ENCODE peak calls at places on chromosomes 5 and 9, in eight cellular contexts. One of them, this sample, is unnamed. For H3K27me3, the result is how much of the 10 kb centered on the place peaks cover.

GRCh38 chr5:68683632-68684035 is 410.2 kb upstream of the SLC30A5 start:
- DNase-seq in AG04450: peak
- DNase-seq in suprapubic skin: no peak
- DNase-seq in pancreas: no peak
- DNase-seq in body of pancreas: peak
- DNase-seq in CD4-positive, alpha-beta T cell: no peak
- DNase-seq in lower lobe of right lung: no peak
- DNase-seq in colonic mucosa: no peak
- DNase-seq in this sample: no peak

GRCh38 chr5:61752588-61752987 is 420.5 kb downstream of the ZSWIM6 start:
- DNase-seq in AG04450: no peak
- DNase-seq in suprapubic skin: no peak
- DNase-seq in pancreas: no peak
- DNase-seq in body of pancreas: no peak
- DNase-seq in CD4-positive, alpha-beta T cell: no peak
- DNase-seq in lower lobe of right lung: no peak
- DNase-seq in colonic mucosa: no peak
- DNase-seq in this sample: no peak

GRCh38 chr5:65866837-65867508 is 59.4 kb upstream of the ERBIN start:
- DNase-seq in AG04450: no peak
- DNase-seq in suprapubic skin: no peak
- DNase-seq in pancreas: no peak
- DNase-seq in body of pancreas: no peak
- DNase-seq in CD4-positive, alpha-beta T cell: no peak
- DNase-seq in lower lobe of right lung: no peak
- DNase-seq in colonic mucosa: no peak
- DNase-seq in this sample: no peak

GRCh38 chr5:131640043-131640856 is 5.2 kb upstream of the RAPGEF6 start:
- DNase-seq in AG04450: no peak
- DNase-seq in suprapubic skin: no peak
- DNase-seq in pancreas: no peak
- DNase-seq in body of pancreas: no peak
- DNase-seq in CD4-positive, alpha-beta T cell: peak
- DNase-seq in lower lobe of right lung: no peak
- DNase-seq in colonic mucosa: no peak
- DNase-seq in this sample: no peak

GRCh38 chr5:137142371-137143243 is 356.5 kb downstream of the SPOCK1 start:
- DNase-seq in AG04450: peak
- DNase-seq in suprapubic skin: no peak
- DNase-seq in pancreas: no peak
- DNase-seq in body of pancreas: peak
- DNase-seq in CD4-positive, alpha-beta T cell: no peak
- DNase-seq in lower lobe of right lung: no peak
- DNase-seq in colonic mucosa: no peak
- DNase-seq in this sample: no peak

GRCh38 chr5:149757186-149757950 is 27.3 kb downstream of the PPARGC1B start:
- DNase-seq in AG04450: no peak
- DNase-seq in suprapubic skin: no peak
- DNase-seq in pancreas: no peak
- DNase-seq in body of pancreas: no peak
- DNase-seq in CD4-positive, alpha-beta T cell: no peak
- DNase-seq in lower lobe of right lung: no peak
- DNase-seq in colonic mucosa: peak
- DNase-seq in this sample: no peak

GRCh38 chr5:170540276-170540675 is 36.5 kb downstream of the KCNIP1 start:
- DNase-seq in AG04450: no peak
- DNase-seq in suprapubic skin: no peak
- DNase-seq in pancreas: no peak
- DNase-seq in body of pancreas: no peak
- DNase-seq in CD4-positive, alpha-beta T cell: no peak
- DNase-seq in lower lobe of right lung: no peak
- DNase-seq in colonic mucosa: no peak
- DNase-seq in this sample: no peak

GRCh38 chr5:106649031-106649430 is 1021.7 kb downstream of the EFNA5 start:
- DNase-seq in AG04450: no peak
- DNase-seq in suprapubic skin: no peak
- DNase-seq in pancreas: no peak
- DNase-seq in body of pancreas: no peak
- DNase-seq in CD4-positive, alpha-beta T cell: no peak
- DNase-seq in lower lobe of right lung: no peak
- DNase-seq in colonic mucosa: no peak
- DNase-seq in this sample: no peak

GRCh38 chr9:116207371-116208111 is 54.0 kb downstream of the PAPPA start:
- DNase-seq in AG04450: no peak
- DNase-seq in suprapubic skin: no peak
- DNase-seq in pancreas: no peak
- DNase-seq in body of pancreas: no peak
- DNase-seq in CD4-positive, alpha-beta T cell: no peak
- DNase-seq in lower lobe of right lung: no peak
- DNase-seq in colonic mucosa: no peak
- DNase-seq in this sample: no peak

GRCh38 chr9:121772600-121773285 is 121.3 kb downstream of the DAB2IP start:
- DNase-seq in AG04450: no peak
- DNase-seq in suprapubic skin: no peak
- DNase-seq in pancreas: peak
- DNase-seq in body of pancreas: peak
- DNase-seq in CD4-positive, alpha-beta T cell: no peak
- DNase-seq in lower lobe of right lung: peak
- DNase-seq in colonic mucosa: no peak
- DNase-seq in this sample: no peak

GRCh38 chr9:127014210-127014609 is 99.6 kb downstream of the RALGPS1 start:
- DNase-seq in AG04450: no peak
- DNase-seq in suprapubic skin: no peak
- DNase-seq in pancreas: no peak
- DNase-seq in body of pancreas: no peak
- DNase-seq in CD4-positive, alpha-beta T cell: no peak
- DNase-seq in lower lobe of right lung: no peak
- DNase-seq in colonic mucosa: no peak
- DNase-seq in this sample: no peak
- H3K27me3 ChIP-seq in AG04450: under half
- H3K27me3 ChIP-seq in suprapubic skin: under half
- H3K27me3 ChIP-seq in pancreas: under half
- H3K27me3 ChIP-seq in body of pancreas: under half
- H3K27me3 ChIP-seq in CD4-positive, alpha-beta T cell: under half
- H3K27me3 ChIP-seq in lower lobe of right lung: under half
- H3K27me3 ChIP-seq in colonic mucosa: under half
- H3K27me3 ChIP-seq in this sample: under half

DNA sequence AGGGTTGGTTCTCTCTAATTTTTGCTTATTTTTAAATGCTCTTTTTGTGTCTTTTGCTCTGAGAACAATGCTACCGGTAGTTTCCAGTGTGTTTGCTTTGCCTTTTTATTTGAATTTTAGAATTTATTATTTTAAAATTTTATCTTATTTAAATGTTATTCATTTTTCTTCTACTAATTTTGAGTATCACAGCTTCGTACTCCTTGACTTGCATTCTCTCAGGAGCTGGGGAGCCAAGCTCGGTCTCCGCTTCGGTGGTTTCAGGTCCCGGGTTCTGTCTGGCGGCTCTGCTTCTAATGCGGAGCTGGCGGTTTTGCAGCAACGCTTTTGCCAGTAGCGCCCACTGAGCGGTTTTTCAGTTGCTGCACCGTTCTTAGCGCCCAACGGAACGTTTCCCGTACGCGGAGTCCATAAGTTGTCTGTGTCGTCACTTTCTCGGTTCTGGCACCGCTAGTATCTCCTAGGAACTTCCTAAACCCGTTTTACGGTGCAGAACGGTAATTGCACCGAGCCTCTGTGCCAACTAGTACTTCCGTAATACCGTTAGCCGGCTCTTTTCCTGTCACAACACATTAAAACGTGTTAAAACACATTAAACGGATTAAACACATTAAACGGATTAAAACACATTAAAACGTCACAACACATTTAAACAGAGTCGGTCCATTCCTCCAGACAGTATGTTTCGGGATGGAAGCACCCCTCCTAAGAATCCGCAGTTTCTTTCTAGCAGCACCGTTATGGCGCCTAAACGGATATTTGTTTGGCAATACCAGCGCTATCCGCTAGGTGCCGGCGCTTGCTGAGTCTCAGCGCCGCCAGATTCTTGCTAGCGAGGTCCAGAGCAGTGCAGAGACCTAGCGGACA is 45.6 kb downstream of the ANXA2R start:
- DNase-seq in AG04450: peak
- DNase-seq in suprapubic skin: peak
- DNase-seq in pancreas: no peak
- DNase-seq in body of pancreas: peak
- DNase-seq in CD4-positive, alpha-beta T cell: peak
- DNase-seq in lower lobe of right lung: peak
- DNase-seq in colonic mucosa: peak
- DNase-seq in this sample: no peak
- H3K27me3 ChIP-seq in AG04450: under half
- H3K27me3 ChIP-seq in suprapubic skin: half or more
- H3K27me3 ChIP-seq in pancreas: under half
- H3K27me3 ChIP-seq in body of pancreas: half or more
- H3K27me3 ChIP-seq in CD4-positive, alpha-beta T cell: under half
- H3K27me3 ChIP-seq in lower lobe of right lung: half or more
- H3K27me3 ChIP-seq in colonic mucosa: under half
- H3K27me3 ChIP-seq in this sample: under half

GRCh38 chr5:31593676-31594075 is 45.3 kb upstream of the PDZD2 start:
- DNase-seq in AG04450: no peak
- DNase-seq in suprapubic skin: no peak
- DNase-seq in pancreas: no peak
- DNase-seq in body of pancreas: no peak
- DNase-seq in CD4-positive, alpha-beta T cell: no peak
- DNase-seq in lower lobe of right lung: no peak
- DNase-seq in colonic mucosa: no peak
- DNase-seq in this sample: no peak

GRCh38 chr5:31598640-31599611 is 40.0 kb upstream of the PDZD2 start:
- DNase-seq in AG04450: no peak
- DNase-seq in suprapubic skin: no peak
- DNase-seq in pancreas: no peak
- DNase-seq in body of pancreas: no peak
- DNase-seq in CD4-positive, alpha-beta T cell: no peak
- DNase-seq in lower lobe of right lung: no peak
- DNase-seq in colonic mucosa: no peak
- DNase-seq in this sample: no peak

GRCh38 chr5:31596354-31596753 is 42.6 kb upstream of the PDZD2 start:
- DNase-seq in AG04450: no peak
- DNase-seq in suprapubic skin: no peak
- DNase-seq in pancreas: no peak
- DNase-seq in body of pancreas: no peak
- DNase-seq in CD4-positive, alpha-beta T cell: no peak
- DNase-seq in lower lobe of right lung: no peak
- DNase-seq in colonic mucosa: no peak
- DNase-seq in this sample: no peak
- H3K27me3 ChIP-seq in AG04450: under half
- H3K27me3 ChIP-seq in suprapubic skin: under half
- H3K27me3 ChIP-seq in pancreas: under half
- H3K27me3 ChIP-seq in body of pancreas: under half
- H3K27me3 ChIP-seq in CD4-positive, alpha-beta T cell: under half
- H3K27me3 ChIP-seq in lower lobe of right lung: under half
- H3K27me3 ChIP-seq in colonic mucosa: under half
- H3K27me3 ChIP-seq in this sample: under half

GRCh38 chr9:136820947-136821332 is 13.2 kb downstream of the RABL6 start:
- DNase-seq in AG04450: no peak
- DNase-seq in suprapubic skin: no peak
- DNase-seq in pancreas: no peak
- DNase-seq in body of pancreas: no peak
- DNase-seq in CD4-positive, alpha-beta T cell: no peak
- DNase-seq in lower lobe of right lung: no peak
- DNase-seq in colonic mucosa: no peak
- DNase-seq in this sample: no peak

GRCh38 chr9:136814725-136815421 is 7.1 kb downstream of the RABL6 start:
- DNase-seq in AG04450: no peak
- DNase-seq in suprapubic skin: no peak
- DNase-seq in pancreas: peak
- DNase-seq in body of pancreas: no peak
- DNase-seq in CD4-positive, alpha-beta T cell: no peak
- DNase-seq in lower lobe of right lung: no peak
- DNase-seq in colonic mucosa: no peak
- DNase-seq in this sample: no peak

GRCh38 chr9:136815422-136815782 is 7.7 kb downstream of the RABL6 start:
- DNase-seq in AG04450: no peak
- DNase-seq in suprapubic skin: no peak
- DNase-seq in pancreas: peak
- DNase-seq in body of pancreas: no peak
- DNase-seq in CD4-positive, alpha-beta T cell: no peak
- DNase-seq in lower lobe of right lung: no peak
- DNase-seq in colonic mucosa: no peak
- DNase-seq in this sample: no peak
- H3K27me3 ChIP-seq in AG04450: under half
- H3K27me3 ChIP-seq in suprapubic skin: under half
- H3K27me3 ChIP-seq in pancreas: under half
- H3K27me3 ChIP-seq in body of pancreas: under half
- H3K27me3 ChIP-seq in CD4-positive, alpha-beta T cell: under half
- H3K27me3 ChIP-seq in lower lobe of right lung: under half
- H3K27me3 ChIP-seq in colonic mucosa: under half
- H3K27me3 ChIP-seq in this sample: under half

GRCh38 chr9:34499101-34499500 is 23.7 kb downstream of the ENHO start:
- DNase-seq in AG04450: no peak
- DNase-seq in suprapubic skin: no peak
- DNase-seq in pancreas: no peak
- DNase-seq in body of pancreas: no peak
- DNase-seq in CD4-positive, alpha-beta T cell: no peak
- DNase-seq in lower lobe of right lung: no peak
- DNase-seq in colonic mucosa: no peak
- DNase-seq in this sample: no peak

GRCh38 chr9:34496149-34496712 is 26.6 kb downstream of the ENHO start:
- DNase-seq in AG04450: no peak
- DNase-seq in suprapubic skin: no peak
- DNase-seq in pancreas: no peak
- DNase-seq in body of pancreas: no peak
- DNase-seq in CD4-positive, alpha-beta T cell: no peak
- DNase-seq in lower lobe of right lung: no peak
- DNase-seq in colonic mucosa: no peak
- DNase-seq in this sample: no peak

GRCh38 chr9:34500623-34501267 is 22.0 kb downstream of the ENHO start:
- DNase-seq in AG04450: no peak
- DNase-seq in suprapubic skin: no peak
- DNase-seq in pancreas: no peak
- DNase-seq in body of pancreas: peak
- DNase-seq in CD4-positive, alpha-beta T cell: peak
- DNase-seq in lower lobe of right lung: peak
- DNase-seq in colonic mucosa: peak
- DNase-seq in this sample: peak

GRCh38 chr9:34501372-34501771 is 21.4 kb downstream of the ENHO start:
- DNase-seq in AG04450: no peak
- DNase-seq in suprapubic skin: no peak
- DNase-seq in pancreas: no peak
- DNase-seq in body of pancreas: no peak
- DNase-seq in CD4-positive, alpha-beta T cell: no peak
- DNase-seq in lower lobe of right lung: no peak
- DNase-seq in colonic mucosa: no peak
- DNase-seq in this sample: no peak

DNA sequence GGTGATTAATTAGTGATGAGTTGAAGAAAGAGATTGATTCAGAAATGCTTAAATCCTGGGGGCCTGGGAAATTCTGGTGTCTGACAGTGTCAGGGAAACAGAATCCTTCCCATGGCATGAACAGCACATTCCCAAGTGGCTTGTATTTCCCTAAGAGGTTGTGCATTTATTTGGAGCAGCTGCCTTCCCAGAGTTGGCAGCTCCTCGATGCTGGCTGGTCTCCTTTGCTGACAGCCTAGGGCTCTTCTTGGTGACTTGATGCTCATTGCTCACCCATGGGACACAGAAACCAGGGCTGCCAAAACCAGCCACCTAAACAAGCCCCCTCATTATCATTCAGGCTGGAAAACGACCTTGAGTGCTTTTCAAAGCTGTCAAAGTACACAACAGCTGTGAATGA is 24.3 kb downstream of the ENHO start:
- DNase-seq in AG04450: no peak
- DNase-seq in suprapubic skin: no peak
- DNase-seq in pancreas: no peak
- DNase-seq in body of pancreas: no peak
- DNase-seq in CD4-positive, alpha-beta T cell: no peak
- DNase-seq in lower lobe of right lung: no peak
- DNase-seq in colonic mucosa: no peak
- DNase-seq in this sample: no peak
- H3K27me3 ChIP-seq in AG04450: under half
- H3K27me3 ChIP-seq in suprapubic skin: under half
- H3K27me3 ChIP-seq in pancreas: under half
- H3K27me3 ChIP-seq in body of pancreas: under half
- H3K27me3 ChIP-seq in CD4-positive, alpha-beta T cell: under half
- H3K27me3 ChIP-seq in lower lobe of right lung: under half
- H3K27me3 ChIP-seq in colonic mucosa: under half
- H3K27me3 ChIP-seq in this sample: under half